ENCODE peak calls at places on chromosomes 6 and 20, in eight cellular contexts. W is kidney; F is CD8-positive, alpha-beta memory T cell; Q is osteoblast; U is epithelial cell of proximal tubule; V is HL-60; E is CD8-positive, alpha-beta T cell; T is stomach. X is an unnamed sample.

GRCh38 chr6:143772110-143772509 is 71.0 kb upstream of the LTV1 start:
- DNase-seq in V (no peak), U (no peak), T (no peak), F (no peak), E (no peak), W (no peak), Q (no peak), X (no peak)

GRCh38 chr6:156859686-156860085 is 82.5 kb downstream of the ARID1B start:
- DNase-seq in F (no peak), T (no peak), V (no peak), W (no peak), Q (no peak), E (no peak), U (no peak), X (no peak)

GRCh38 chr6:47267301-47267700 is 42.4 kb downstream of the TNFRSF21 start:
- DNase-seq in W (no peak), V (no peak), Q (no peak), E (no peak), T (no peak), F (no peak), U (no peak), X (no peak)

GRCh38 chr6:18861182-18861581 is 474.0 kb downstream of the RNF144B start:
- DNase-seq in E (no peak), U (no peak), W (no peak), V (no peak), T (no peak), Q (no peak), F (no peak), X (no peak)

GRCh38 chr20:19786311-19786710 is 28.3 kb downstream of the RIN2 start:
- DNase-seq in V (peak; percentile 35), E (no peak), U (peak; percentile 82), T (no peak), W (no peak), F (no peak), Q (no peak), X (no peak)

GRCh38 chr6:83183082-83183828 is 9.8 kb downstream of the PGM3 start:
- DNase-seq in E (no peak), W (no peak), U (peak; percentile 75), T (no peak), Q (peak; percentile 73), V (no peak), F (no peak), X (no peak)

GRCh38 chr20:63246490-63247284 is 7.6 kb downstream of the NKAIN4 start:
- DNase-seq in E (no peak), F (no peak), T (no peak), U (no peak), Q (peak; percentile 80), V (no peak), W (peak; percentile 91), X (peak; percentile 90)

GRCh38 chr6:137240168-137240567 is 21.0 kb upstream of the IFNGR1 start:
- DNase-seq in W (no peak), F (no peak), E (no peak), V (peak; percentile 96), T (no peak), Q (peak; percentile 65), U (peak; percentile 59), X (no peak)

GRCh38 chr6:16432075-16433032 is 194.0 kb downstream of the GMPR start:
- DNase-seq in Q (peak; percentile 75), U (no peak), V (no peak), F (no peak), E (no peak), W (no peak), T (peak; percentile 39), X (no peak)

GRCh38 chr20:689348-689747 is 13.7 kb upstream of the SCRT2 start:
- DNase-seq in Q (peak; percentile 34), F (no peak), W (peak; percentile 41), U (no peak), V (no peak), T (no peak), E (no peak), X (no peak)

GRCh38 chr6:163627274-163628062 is 212.9 kb downstream of the QKI start:
- DNase-seq in V (no peak), F (no peak), T (no peak), W (no peak), U (no peak), E (no peak), Q (peak; percentile 25), X (no peak)

GRCh38 chr6:31115941-31116560 is 1.5 kb downstream of the PSORS1C1 start:
- DNase-seq in E (no peak), U (no peak), T (no peak), V (no peak), Q (peak; percentile 38), W (peak; percentile 54), F (no peak), X (peak; percentile 23)

GRCh38 chr6:31118178-31118577 is 2.1 kb downstream of the CDSN start:
- DNase-seq in U (no peak), Q (no peak), E (no peak), W (peak; percentile 42), F (no peak), T (no peak), V (no peak), X (peak; percentile 24)

GRCh38 chr6:31114970-31115849 is 610 bp downstream of the PSORS1C1 start:
- DNase-seq in V (no peak), F (no peak), W (peak; percentile 46), T (no peak), E (no peak), U (peak; percentile 30), Q (peak; percentile 52), X (peak; percentile 61)

GRCh38 chr6:31114540-31114876 is at the start of gene PSORS1C1:
- DNase-seq in Q (peak; percentile 97), T (peak; percentile 83), F (no peak), W (peak; percentile 85), E (no peak), V (no peak), U (peak; percentile 71), X (peak; percentile 49)

GRCh38 chr6:31116661-31117385 is 2.2 kb downstream of the PSORS1C1 start:
- DNase-seq in V (no peak), T (no peak), E (no peak), W (peak; percentile 48), Q (peak; percentile 53), F (no peak), U (no peak), X (no peak)
- H3K4me3 ChIP-seq in V (no peak overlapping the region), T (peak overlapping the region; percentile 5), E (no peak overlapping the region), W (no peak overlapping the region), Q (peak overlapping the region; percentile 57), F (no peak overlapping the region), U (no peak overlapping the region), X (no peak overlapping the region)

GRCh38 chr20:4431446-4431845 is 290.3 kb upstream of the PRND start:
- DNase-seq in W (no peak), T (no peak), Q (no peak), E (no peak), F (no peak), V (no peak), U (no peak), X (no peak)

GRCh38 chr20:4434681-4435080 is 287.0 kb upstream of the PRND start:
- DNase-seq in E (no peak), T (no peak), W (no peak), Q (peak; percentile 53), U (no peak), F (no peak), V (no peak), X (no peak)

GRCh38 chr20:4437131-4437530 is 284.6 kb upstream of the PRND start:
- DNase-seq in V (no peak), T (no peak), W (no peak), F (no peak), E (no peak), U (no peak), Q (no peak), X (no peak)

GRCh38 chr20:4435671-4436070 is 286.0 kb upstream of the PRND start:
- DNase-seq in Q (no peak), E (no peak), V (no peak), W (no peak), F (no peak), T (no peak), U (no peak), X (no peak)

GRCh38 chr20:4435210-4435609 is 286.5 kb upstream of the PRND start:
- DNase-seq in T (no peak), F (no peak), Q (no peak), V (no peak), W (no peak), E (no peak), U (no peak), X (no peak)
- H3K4me3 ChIP-seq in T (no peak overlapping the region), F (no peak overlapping the region), Q (no peak overlapping the region), V (no peak overlapping the region), W (no peak overlapping the region), E (no peak overlapping the region), U (no peak overlapping the region), X (no peak overlapping the region)

DNA sequence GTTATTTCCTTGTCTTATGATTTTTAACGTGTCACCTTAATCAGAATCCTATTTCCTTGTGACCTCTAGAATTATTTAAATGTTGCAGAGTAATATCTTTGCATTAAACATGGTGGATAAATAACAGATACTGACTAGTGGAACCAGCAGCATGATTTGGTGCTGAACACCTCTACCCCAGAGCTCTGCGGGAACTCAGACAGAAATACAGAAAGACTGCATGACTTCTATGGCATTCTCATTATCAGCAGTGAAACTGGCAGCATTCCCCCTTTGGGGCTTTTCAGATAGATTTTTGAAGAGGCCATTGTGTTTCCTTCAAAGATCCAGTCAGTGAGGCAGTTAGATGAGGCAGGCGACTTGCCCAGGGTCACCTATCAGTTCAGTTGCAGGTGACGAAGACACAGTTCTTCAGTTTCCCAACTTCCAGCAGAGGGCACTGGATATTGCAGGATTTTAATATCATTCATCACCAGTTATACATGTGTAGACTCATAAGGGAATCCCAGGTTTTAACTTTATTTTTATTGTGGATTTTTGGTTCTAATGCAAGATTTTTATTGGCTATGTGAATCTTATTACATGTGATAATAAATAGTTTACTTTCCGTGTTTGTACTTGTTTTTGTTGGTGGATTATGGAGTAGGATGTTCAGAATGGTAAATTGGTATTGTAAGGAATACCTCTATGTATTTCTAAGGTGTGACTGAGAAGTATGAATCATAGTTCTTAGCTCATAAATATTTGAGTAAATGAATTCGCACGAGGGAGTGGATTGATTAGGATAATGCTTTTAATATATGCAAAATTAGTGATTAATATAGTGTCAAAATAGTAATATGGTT is 81.3 kb downstream of the AFDN start:
- DNase-seq in E (no peak), V (no peak), Q (peak; percentile 17), T (no peak), U (no peak), W (no peak), F (no peak), X (peak; percentile 27)
- H3K4me3 ChIP-seq in E (no peak overlapping the region), V (no peak overlapping the region), Q (no peak overlapping the region), T (peak overlapping the region; percentile 14), U (no peak overlapping the region), W (no peak overlapping the region), F (no peak overlapping the region), X (no peak overlapping the region)

GRCh38 chr6:26054659-26054936 is 32.6 kb upstream of the HFE start:
- DNase-seq in T (no peak), U (no peak), W (no peak), E (no peak), F (no peak), Q (no peak), V (no peak), X (no peak)

GRCh38 chr6:26057899-26058298 is 29.3 kb upstream of the HFE start:
- DNase-seq in U (no peak), F (no peak), T (no peak), V (no peak), Q (peak; percentile 39), E (no peak), W (no peak), X (no peak)

GRCh38 chr6:26054937-26055669 is 32.1 kb upstream of the HFE start:
- DNase-seq in F (peak; percentile 86), U (peak; percentile 97), Q (peak; percentile 95), T (peak; percentile 87), E (peak; percentile 80), W (peak; percentile 93), V (peak; percentile 88), X (peak; percentile 74)

GRCh38 chr6:26055670-26056582 is 31.3 kb upstream of the HFE start:
- DNase-seq in F (peak; percentile 82), Q (peak; percentile 91), V (peak; percentile 61), T (peak; percentile 94), E (peak; percentile 79), U (no peak), W (peak; percentile 97), X (peak; percentile 86)

GRCh38 chr6:26056583-26057350 is 30.5 kb upstream of the HFE start:
- DNase-seq in W (peak; percentile 56), Q (no peak), U (no peak), T (no peak), F (no peak), E (peak; percentile 4), V (no peak), X (no peak)
- H3K4me3 ChIP-seq in W (peak overlapping the region; percentile 99), Q (peak overlapping the region; percentile 83), U (peak overlapping the region; percentile 79), T (peak overlapping the region; percentile 63), F (peak overlapping the region; percentile 92), E (peak overlapping the region; percentile 75), V (peak overlapping the region; percentile 5), X (peak overlapping the region; percentile 83)